ENCODE peak calls at places on chromosomes 13 and 19, in six cellular contexts. H, O, I, Q, J and K are unnamed samples.

GRCh38 chr19:40803857-40804782 is 5.1 kb downstream of the EGLN2 start:
- DNase-seq in J (no peak), Q (peak), I (peak), O (no peak), H (no peak), K (no peak)

GRCh38 chr13:46628622-46629365 is 75.8 kb downstream of the LRCH1 start:
- DNase-seq in Q (no peak), J (no peak), O (no peak), I (no peak), H (no peak), K (no peak)

GRCh38 chr13:49652691-49653305 is 24.5 kb downstream of the ARL11 start:
- DNase-seq in Q (no peak), O (no peak), H (no peak), J (no peak), I (peak), K (no peak)

GRCh38 chr13:38630780-38631179 is 56.1 kb upstream of the FREM2 start:
- DNase-seq in J (no peak), I (no peak), Q (no peak), O (no peak), H (no peak), K (no peak)

GRCh38 chr19:4639531-4640246 is 373 bp downstream of the TNFAIP8L1 start:
- DNase-seq in H (no peak), Q (peak), J (no peak), O (no peak), I (no peak), K (peak)

GRCh38 chr13:30895773-30896172 is 10.3 kb upstream of the MEDAG start:
- DNase-seq in J (no peak), Q (peak), O (no peak), H (no peak), I (no peak), K (no peak)

GRCh38 chr19:17339088-17339741 is 1.9 kb downstream of the GTPBP3 start:
- DNase-seq in J (no peak), H (no peak), I (peak), O (no peak), Q (peak), K (no peak)

GRCh38 chr13:76153239-76153638 is 517.1 kb downstream of the LMO7 start:
- DNase-seq in H (no peak), J (no peak), Q (no peak), I (no peak), O (no peak), K (no peak)

GRCh38 chr13:60583911-60584753 is 187.1 kb downstream of the TDRD3 start:
- DNase-seq in J (no peak), O (no peak), I (no peak), H (no peak), Q (no peak), K (no peak)

GRCh38 chr19:44608391-44608821 is 5.0 kb upstream of the IGSF23 start:
- DNase-seq in O (no peak), H (no peak), I (no peak), J (no peak), Q (no peak), K (no peak)

GRCh38 chr19:19256072-19256969 is 16.8 kb downstream of the TM6SF2 start:
- DNase-seq in J (peak), Q (no peak), O (no peak), I (no peak), H (no peak), K (no peak)

GRCh38 chr13:112895521-112896465 is 73.2 kb upstream of the MCF2L start:
- DNase-seq in J (no peak), I (no peak), Q (no peak), H (no peak), O (no peak), K (no peak)

GRCh38 chr19:33690461-33691427 is 69.0 kb downstream of the CHST8 start:
- DNase-seq in Q (no peak), J (no peak), I (no peak), H (no peak), O (no peak), K (no peak)

GRCh38 chr19:35347930-35348298 is 212 bp downstream of the FFAR1 start:
- DNase-seq in O (no peak), H (no peak), I (no peak), J (no peak), Q (no peak), K (no peak)

GRCh38 chr19:10503002-10503789 is at the start of gene KEAP1:
- DNase-seq in H (no peak), I (peak), Q (peak), J (peak), O (no peak), K (no peak)